ENCODE peak calls at places on chromosomes 4 and X, in nine cellular contexts. U is OCI-LY7, J is dorsolateral prefrontal cortex, T is body of pancreas, Q is kidney, R is neural progenitor cell, P is IMR-90, W is cardiac fibroblast, V is H1. O is an unnamed sample.

GRCh38 chrX:143472334-143472938 is 44.8 kb downstream of the SPANXN3 start:
- DNase-seq in U (no peak), J (no peak), T (no peak), Q (no peak), R (no peak), P (no peak), W (no peak), V (no peak), O (no peak)

GRCh38 chr4:109434007-109434792 is 585 bp downstream of the SEC24B start:
- DNase-seq in U (peak), J (peak), T (peak), Q (peak), R (peak), P (peak), W (peak), V (no peak), O (peak)

GRCh38 chr4:89741768-89742167 is 95.2 kb downstream of the SNCA start:
- DNase-seq in U (no peak), J (no peak), T (no peak), Q (no peak), R (no peak), P (no peak), W (no peak), V (no peak), O (no peak)

GRCh38 chr4:21697583-21697982 is 251.0 kb downstream of the KCNIP4 start:
- DNase-seq in U (no peak), J (no peak), T (no peak), Q (peak), R (peak), P (no peak), W (peak), V (peak), O (no peak)

GRCh38 chr4:38583102-38583501 is 80.9 kb upstream of the KLF3 start:
- DNase-seq in U (no peak), J (no peak), T (no peak), Q (no peak), R (no peak), P (no peak), W (no peak), V (no peak), O (no peak)

GRCh38 chr4:1531683-1532548 is 125.7 kb upstream of the NKX1-1 start:
- DNase-seq in U (no peak), J (no peak), T (no peak), Q (peak), R (no peak), P (no peak), W (no peak), V (no peak), O (no peak)

GRCh38 chr4:157634057-157634456 is 413.5 kb downstream of the GRIA2 start:
- DNase-seq in U (no peak), J (no peak), T (no peak), Q (peak), R (no peak), P (no peak), W (no peak), V (no peak), O (no peak)

GRCh38 chrX:134990475-134991473 is at the start of gene SMIM10:
- DNase-seq in U (peak), J (peak), T (peak), Q (peak), R (peak), P (peak), W (peak), V (no peak), O (peak)

GRCh38 chrX:42739771-42740170 is 38.2 kb downstream of the PPP1R2C start:
- DNase-seq in U (peak), J (no peak), T (no peak), Q (no peak), R (no peak), P (no peak), W (no peak), V (no peak), O (no peak)

DNA sequence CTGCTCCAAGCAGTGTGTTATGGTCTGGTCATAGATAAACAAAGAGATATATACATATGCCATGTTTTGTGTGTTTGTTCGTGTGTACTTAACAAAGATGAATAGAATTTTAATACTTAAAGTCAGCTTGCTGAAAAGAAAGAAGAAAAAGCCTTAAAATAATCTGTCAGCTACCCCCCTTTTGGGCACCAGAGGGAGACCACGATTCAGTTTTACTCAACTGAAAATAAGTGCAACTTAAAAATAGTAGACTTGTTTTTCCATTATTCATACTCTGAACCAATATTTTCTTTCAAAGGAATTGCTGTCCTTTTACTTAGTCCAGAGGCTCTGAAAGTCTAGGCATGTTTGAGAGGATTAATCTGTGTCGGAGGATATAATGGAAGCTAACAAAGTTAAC is 181.7 kb upstream of the AGTR2 start:
- DNase-seq in U (no peak), J (no peak), T (no peak), Q (no peak), R (no peak), P (no peak), W (no peak), V (no peak), O (no peak)
- TF ChIP-seq CTCF in U (peak), J (no peak), T (peak), Q (no peak), R (peak), P (no peak), W (peak), V (peak), O (peak)

DNA sequence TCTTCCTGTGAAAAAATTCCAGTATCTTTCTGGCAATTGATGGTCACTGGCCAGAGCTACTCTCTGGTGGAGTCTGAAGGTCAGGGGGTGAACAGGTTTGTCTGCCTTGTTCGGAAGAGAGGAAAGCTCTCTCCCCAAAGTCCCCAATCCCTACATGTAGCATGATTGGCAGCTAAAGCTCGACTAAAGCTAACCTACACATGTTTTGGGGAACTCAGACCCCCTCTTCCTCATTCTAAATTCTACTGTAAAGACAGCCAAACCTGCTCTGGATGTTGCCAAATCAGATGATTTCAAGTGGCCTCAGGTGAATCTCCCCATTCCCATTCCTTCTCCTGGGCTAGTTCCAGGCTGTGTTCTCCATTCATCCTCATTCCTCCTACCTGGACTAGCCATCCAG is 84.1 kb downstream of the MSN start:
- DNase-seq in U (no peak), J (no peak), T (no peak), Q (no peak), R (no peak), P (no peak), W (no peak), V (no peak), O (no peak)
- H3K4me3 ChIP-seq in U (no peak), J (no peak), T (no peak), Q (no peak), R (no peak), P (no peak), W (no peak), V (no peak), O (no peak)

GRCh38 chr4:110442309-110442708 is 33.6 kb upstream of the ENPEP start:
- DNase-seq in U (no peak), J (no peak), T (no peak), Q (no peak), R (no peak), P (no peak), W (no peak), V (no peak), O (no peak)
- TF ChIP-seq CTCF in U (no peak), J (no peak), T (no peak), Q (no peak), R (no peak), P (no peak), W (no peak), V (no peak), O (no peak)

GRCh38 chr4:130573742-130574141 is 1477.8 kb downstream of the C4orf33 start:
- DNase-seq in U (peak), J (no peak), T (no peak), Q (no peak), R (no peak), P (no peak), W (no peak), V (no peak), O (no peak)

GRCh38 chr4:130568746-130569145 is 1472.8 kb downstream of the C4orf33 start:
- DNase-seq in U (peak), J (no peak), T (no peak), Q (no peak), R (no peak), P (no peak), W (no peak), V (no peak), O (no peak)

GRCh38 chr4:130576218-130576617 is 1480.3 kb downstream of the C4orf33 start:
- DNase-seq in U (no peak), J (no peak), T (no peak), Q (no peak), R (peak), P (no peak), W (no peak), V (no peak), O (no peak)

GRCh38 chr4:130574215-130574614 is 1478.3 kb downstream of the C4orf33 start:
- DNase-seq in U (no peak), J (no peak), T (no peak), Q (no peak), R (no peak), P (no peak), W (no peak), V (no peak), O (no peak)
- H3K4me3 ChIP-seq in U (no peak), J (no peak), T (no peak), Q (no peak), R (no peak), P (no peak), W (no peak), V (no peak), O (no peak)

DNA sequence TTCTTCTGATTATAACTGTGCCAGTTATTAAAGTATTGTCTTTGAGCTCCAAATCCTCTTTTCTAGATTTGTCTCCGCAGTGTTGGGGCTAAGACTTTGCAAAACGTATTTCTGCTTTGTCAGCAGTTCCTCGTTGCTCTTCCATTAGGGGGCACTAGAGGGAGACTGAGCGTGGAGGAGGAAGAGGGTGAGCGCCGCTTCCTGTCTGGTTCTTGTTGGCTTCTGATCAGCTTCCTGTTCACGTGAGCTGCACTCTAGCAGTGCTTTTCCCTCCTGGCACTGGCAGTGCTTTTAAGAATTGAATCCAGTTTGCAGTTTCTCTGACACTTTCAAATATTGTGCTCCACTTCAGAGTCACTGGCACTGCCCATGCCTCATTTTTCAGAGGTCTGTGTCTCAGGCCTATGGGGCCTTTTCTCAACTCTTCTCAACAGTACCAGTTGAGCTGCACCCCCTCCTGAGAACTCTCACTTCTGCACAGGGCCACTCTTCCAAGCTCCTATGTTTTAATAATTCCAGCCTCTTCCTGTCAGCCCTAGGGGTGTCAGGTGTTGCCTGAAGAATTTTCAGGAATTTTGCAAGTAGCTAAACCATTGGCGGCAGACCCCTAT is 54.4 kb upstream of the LCORL start:
- DNase-seq in U (peak), J (no peak), T (peak), Q (no peak), R (peak), P (peak), W (peak), V (peak), O (peak)
- TF ChIP-seq CTCF in U (peak), J (no peak), T (no peak), Q (peak), R (peak), P (peak), W (peak), V (peak), O (peak)

DNA sequence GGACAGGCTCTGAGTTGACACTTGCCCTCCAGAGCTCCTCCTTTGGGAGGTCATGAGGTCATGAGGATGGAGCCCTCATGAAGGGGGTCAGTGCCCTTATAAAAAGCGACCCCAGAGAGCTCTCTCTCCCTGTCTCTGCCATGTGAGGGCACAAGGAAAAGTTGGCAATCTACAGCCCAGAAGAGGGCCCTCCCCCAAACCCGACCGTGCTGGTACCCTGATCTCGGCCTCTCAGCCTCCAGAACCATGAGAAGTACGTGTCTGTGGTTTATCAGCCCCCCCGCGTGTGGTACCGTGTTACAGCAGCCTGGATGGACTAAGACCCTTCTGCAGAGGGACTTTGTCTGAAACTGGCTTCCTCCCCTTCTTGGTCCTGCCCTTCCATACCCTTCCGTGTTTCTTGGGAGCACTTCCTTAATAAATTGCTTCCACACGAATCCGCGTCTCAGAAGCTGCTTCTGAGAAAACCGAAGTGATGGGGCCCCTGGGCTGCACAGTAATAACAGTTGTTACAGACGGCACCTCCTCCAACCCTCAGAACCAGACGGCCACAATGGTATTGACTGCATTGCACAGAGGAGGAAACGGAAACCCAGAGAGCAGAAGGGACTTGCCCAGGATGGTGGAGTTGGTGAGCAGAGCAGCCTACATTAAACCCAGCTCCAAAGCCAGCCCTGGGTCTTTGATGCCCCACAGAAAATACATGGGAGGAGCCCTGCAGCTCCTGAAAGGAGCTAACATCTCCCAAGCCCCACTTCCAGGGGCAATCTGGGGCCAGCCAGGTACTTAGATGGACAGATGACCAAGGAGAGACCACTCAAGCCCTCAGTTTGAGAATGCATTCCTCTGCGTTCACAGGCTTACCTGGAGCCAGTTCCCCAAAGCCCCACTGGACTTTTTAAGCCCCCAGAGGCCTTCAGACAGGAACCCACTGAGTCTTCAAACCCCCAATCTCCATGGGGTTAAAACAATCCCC is 242.7 kb downstream of the BCOR start:
- DNase-seq in U (peak), J (no peak), T (no peak), Q (no peak), R (no peak), P (no peak), W (no peak), V (no peak), O (peak)
- H3K4me3 ChIP-seq in U (peak), J (no peak), T (no peak), Q (no peak), R (no peak), P (no peak), W (no peak), V (no peak), O (peak)

DNA sequence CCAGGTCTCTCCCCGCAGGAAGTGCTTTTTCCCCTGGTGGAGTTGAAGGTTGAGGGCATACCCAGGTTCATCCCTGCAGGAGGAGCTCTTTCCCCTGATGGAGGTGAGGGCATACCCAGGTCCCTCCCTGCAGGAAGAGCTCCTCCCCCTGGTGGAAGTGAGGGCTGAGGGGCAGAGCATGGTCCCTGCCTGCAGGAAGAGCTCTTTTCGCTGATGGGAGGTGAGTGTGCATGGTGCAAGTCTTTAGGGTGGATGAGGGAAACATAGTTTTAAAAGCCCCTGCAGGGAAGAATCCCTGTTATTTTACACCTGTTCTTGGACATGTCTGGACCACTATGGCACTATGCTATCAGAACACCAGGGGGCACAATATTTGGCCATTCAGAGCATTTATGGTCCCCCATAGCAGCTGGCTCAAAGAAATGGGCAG is 43.7 kb upstream of the PUDP start:
- DNase-seq in U (peak), J (no peak), T (no peak), Q (no peak), R (no peak), P (peak), W (peak), V (no peak), O (peak)
- TF ChIP-seq CTCF in U (peak), J (no peak), T (no peak), Q (no peak), R (peak), P (peak), W (no peak), V (peak), O (peak)

GRCh38 chr4:176277162-176277904 is 8.3 kb upstream of the ASB5 start:
- DNase-seq in U (peak), J (peak), T (peak), Q (peak), R (peak), P (peak), W (peak), V (peak), O (no peak)
- H3K4me3 ChIP-seq in U (no peak), J (no peak), T (peak), Q (peak), R (no peak), P (no peak), W (no peak), V (no peak), O (no peak)

GRCh38 chrX:24151513-24151912 is 2.0 kb downstream of the ZFX start:
- DNase-seq in U (no peak), J (no peak), T (no peak), Q (no peak), R (no peak), P (no peak), W (no peak), V (no peak), O (no peak)

GRCh38 chrX:24148535-24149345 is 789 bp upstream of the ZFX start:
- DNase-seq in U (peak), J (peak), T (no peak), Q (no peak), R (no peak), P (peak), W (peak), V (no peak), O (no peak)

GRCh38 chrX:24150051-24150790 is 692 bp downstream of the ZFX start:
- DNase-seq in U (peak), J (peak), T (peak), Q (peak), R (peak), P (peak), W (peak), V (peak), O (peak)

GRCh38 chrX:24148118-24148517 is 1.4 kb upstream of the ZFX start:
- DNase-seq in U (peak), J (no peak), T (no peak), Q (no peak), R (no peak), P (peak), W (no peak), V (no peak), O (no peak)

DNA sequence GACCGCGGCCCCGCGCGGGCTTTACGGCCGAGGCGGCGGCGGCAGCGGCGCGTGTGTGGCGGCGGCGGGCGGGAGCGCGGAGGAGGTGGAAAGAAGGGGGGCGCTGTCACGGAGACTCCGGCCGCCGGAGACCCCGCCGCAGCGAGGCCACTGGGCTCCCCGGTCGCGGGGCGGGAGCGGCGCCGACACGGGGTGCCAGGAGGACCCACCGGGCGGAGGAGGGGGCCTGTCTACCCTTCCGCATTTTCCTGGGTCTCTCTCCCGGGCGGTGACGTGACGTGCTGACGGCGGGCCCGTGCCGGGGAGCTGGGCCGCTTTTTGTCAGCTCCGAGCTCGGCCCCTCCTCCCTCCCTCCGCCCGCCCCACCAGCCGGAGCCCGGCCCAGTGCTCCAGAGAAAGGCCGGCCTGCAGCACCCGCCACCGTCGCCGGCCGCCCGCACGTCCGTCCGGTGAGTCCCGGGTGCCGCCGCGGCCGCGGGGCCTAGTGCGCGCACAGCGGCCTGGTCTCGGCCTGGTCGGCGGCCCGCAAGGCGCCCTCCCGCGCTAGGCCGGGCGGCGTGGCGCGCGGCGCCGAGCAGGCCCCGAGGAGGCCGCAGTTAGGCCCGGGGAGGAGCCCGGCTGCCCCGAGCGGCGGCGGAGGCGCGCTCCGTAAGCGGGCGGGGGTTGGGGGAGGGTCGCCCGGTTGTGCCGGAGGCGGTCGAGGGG is at the start of gene ZFX:
- DNase-seq in U (peak), J (peak), T (peak), Q (peak), R (peak), P (peak), W (peak), V (no peak), O (no peak)
- TF ChIP-seq CTCF in U (no peak), J (no peak), T (peak), Q (no peak), R (peak), P (peak), W (no peak), V (no peak), O (no peak)

GRCh38 chrX:78946178-78946896 is 1.1 kb downstream of the P2RY10 start:
- DNase-seq in U (no peak), J (no peak), T (no peak), Q (no peak), R (no peak), P (no peak), W (no peak), V (no peak), O (no peak)
- H3K4me3 ChIP-seq in U (peak), J (no peak), T (no peak), Q (no peak), R (no peak), P (no peak), W (no peak), V (no peak), O (peak)